ENCODE peak calls at places on chromosomes 7 and 10, in five cellular contexts. H, B, I, C and G are unnamed samples.

GRCh38 chr7:123748171-123748733 is 551 bp downstream of the WASL start:
- DNase-seq in H (peak), B (peak), I (peak), C (no peak), G (peak)

GRCh38 chr10:13883843-13884444 is 297.2 kb downstream of the PRPF18 start:
- DNase-seq in H (no peak), B (no peak), I (no peak), C (no peak), G (no peak)

GRCh38 chr10:4535531-4535930 is 290.5 kb upstream of the AKR1E2 start:
- DNase-seq in H (no peak), B (no peak), I (no peak), C (no peak), G (peak)

GRCh38 chr7:74306737-74307469 is 17.7 kb downstream of the CLIP2 start:
- DNase-seq in H (peak), B (no peak), I (peak), C (no peak), G (peak)

GRCh38 chr10:132807621-132808049 is 21.7 kb upstream of the NKX6-2 start:
- DNase-seq in H (no peak), B (no peak), I (no peak), C (no peak), G (no peak)

GRCh38 chr7:28236560-28236959 is 56.0 kb upstream of the JAZF1 start:
- DNase-seq in H (no peak), B (no peak), I (no peak), C (no peak), G (no peak)

GRCh38 chr10:132848951-132849545 is 63.1 kb upstream of the NKX6-2 start:
- DNase-seq in H (no peak), B (no peak), I (no peak), C (no peak), G (no peak)

GRCh38 chr10:46223626-46224413 is 63.0 kb upstream of the ANTXRL start:
- DNase-seq in H (no peak), B (peak), I (no peak), C (no peak), G (no peak)

GRCh38 chr7:1214516-1214915 is 18.2 kb upstream of the UNCX start:
- DNase-seq in H (no peak), B (no peak), I (no peak), C (no peak), G (no peak)

GRCh38 chr7:137020351-137020750 is 151.9 kb downstream of the CHRM2 start:
- DNase-seq in H (no peak), B (no peak), I (no peak), C (no peak), G (no peak)

GRCh38 chr7:110322796-110323195 is 768.1 kb upstream of the LRRN3 start:
- DNase-seq in H (peak), B (no peak), I (no peak), C (no peak), G (no peak)

GRCh38 chr7:45651540-45651939 is 77.4 kb downstream of the ADCY1 start:
- DNase-seq in H (no peak), B (no peak), I (no peak), C (no peak), G (no peak)

GRCh38 chr10:23314835-23315239 is 29.8 kb downstream of the C10orf67 start:
- DNase-seq in H (peak), B (no peak), I (peak), C (peak), G (peak)

GRCh38 chr10:130806426-130806825 is 505.1 kb downstream of the TCERG1L start:
- DNase-seq in H (no peak), B (peak), I (no peak), C (no peak), G (no peak)

GRCh38 chr7:69708857-69709256 is 110.6 kb downstream of the AUTS2 start:
- DNase-seq in H (no peak), B (no peak), I (peak), C (no peak), G (peak)

GRCh38 chr7:135501402-135501801 is 8.5 kb downstream of the CNOT4 start:
- DNase-seq in H (peak), B (no peak), I (no peak), C (no peak), G (no peak)

GRCh38 chr7:40583653-40584424 is 449.0 kb downstream of the SUGCT start:
- DNase-seq in H (peak), B (no peak), I (no peak), C (peak), G (no peak)

GRCh38 chr7:24965831-24966708 is 13.9 kb downstream of the OSBPL3 start:
- DNase-seq in H (no peak), B (no peak), I (no peak), C (no peak), G (peak)

GRCh38 chr7:72265505-72265904 is 146.6 kb downstream of the CALN1 start:
- DNase-seq in H (no peak), B (no peak), I (no peak), C (no peak), G (no peak)

GRCh38 chr10:29946953-29947700 is 112.3 kb downstream of the JCAD start:
- DNase-seq in H (peak), B (peak), I (peak), C (peak), G (peak)